ENCODE peak calls at places on chromosomes 1 and 21, in five cellular contexts. I, K, L, X and G are unnamed samples.

GRCh38 chr1:194709439-194709838 is 1523.0 kb upstream of the B3GALT2 start:
- DNase-seq in X (no peak), L (no peak), I (no peak), K (no peak), G (no peak)

GRCh38 chr1:42557230-42557851 is 94.3 kb downstream of the CCDC30 start:
- DNase-seq in X (no peak), K (no peak), I (no peak), L (no peak), G (no peak)

GRCh38 chr21:37073417-37074194 is 552 bp downstream of the TTC3 start:
- DNase-seq in L (peak; percentile 26), X (peak; percentile 55), I (no peak), K (peak; percentile 43), G (peak; percentile 71)

GRCh38 chr1:163161841-163162240 is 40.9 kb downstream of the RGS5 start:
- DNase-seq in I (no peak), K (no peak), L (no peak), X (no peak), G (no peak)

GRCh38 chr1:153346067-153346723 is 2.4 kb downstream of the PGLYRP4 start:
- DNase-seq in X (no peak), L (no peak), K (no peak), I (no peak), G (no peak)

GRCh38 chr1:174222166-174222949 is 63.0 kb downstream of the RABGAP1L start:
- DNase-seq in L (no peak), X (no peak), I (no peak), K (peak; percentile 74), G (no peak)

GRCh38 chr1:41240806-41241747 is 1.0 kb downstream of the SCMH1 start:
- DNase-seq in L (peak; percentile 20), I (peak; percentile 66), X (peak; percentile 54), K (peak; percentile 52), G (peak; percentile 73)

GRCh38 chr1:95407146-95407863 is 173.3 kb downstream of the RWDD3 start:
- DNase-seq in X (no peak), K (no peak), I (no peak), L (no peak), G (no peak)

GRCh38 chr21:44994581-44995171 is 54.8 kb downstream of the SLX9 start:
- DNase-seq in L (no peak), X (peak; percentile 69), I (no peak), K (peak; percentile 59), G (no peak)

GRCh38 chr1:65469126-65469888 is 48.8 kb downstream of the LEPR start:
- DNase-seq in L (no peak), I (no peak), X (no peak), K (no peak), G (no peak)

GRCh38 chr1:85577421-85578320 is 2.9 kb upstream of the CCN1 start:
- DNase-seq in I (no peak), X (no peak), L (no peak), K (peak; percentile 90), G (no peak)

GRCh38 chr1:204506969-204507316 is 9.3 kb upstream of the MDM4 start:
- DNase-seq in X (peak; percentile 74), L (peak; percentile 79), K (peak; percentile 89), I (no peak), G (peak; percentile 85)

GRCh38 chr1:6358757-6359567 is 34.6 kb downstream of the ACOT7 start:
- DNase-seq in I (no peak), K (peak; percentile 64), L (no peak), X (no peak), G (no peak)

GRCh38 chr1:59298710-59299346 is 1.9 kb downstream of the FGGY start:
- DNase-seq in I (no peak), X (no peak), K (no peak), L (no peak), G (no peak)

GRCh38 chr1:99727575-99728190 is 38.8 kb downstream of the FRRS1 start:
- DNase-seq in K (peak; percentile 65), I (no peak), X (no peak), L (no peak), G (no peak)

GRCh38 chr1:160137216-160137862 is 14.1 kb upstream of the ATP1A4 start:
- DNase-seq in I (no peak), X (no peak), K (no peak), L (no peak), G (no peak)

GRCh38 chr1:226525750-226526149 is 22.8 kb upstream of the STUM start:
- DNase-seq in X (no peak), K (peak; percentile 77), L (no peak), I (no peak), G (no peak)

GRCh38 chr1:8047686-8048522 is 21.8 kb upstream of the ERRFI1 start:
- DNase-seq in K (peak; percentile 78), X (no peak), I (no peak), L (no peak), G (no peak)

GRCh38 chr21:33123396-33124120 is 53.6 kb downstream of the OLIG1 start:
- DNase-seq in I (no peak), L (no peak), K (no peak), X (no peak), G (no peak)

GRCh38 chr1:113053344-113054138 is 19.5 kb upstream of the LRIG2 start:
- DNase-seq in K (no peak), I (no peak), X (no peak), L (no peak), G (no peak)

GRCh38 chr1:106492876-106493275 is 563.6 kb upstream of the PRMT6 start:
- DNase-seq in I (no peak), K (no peak), X (no peak), L (no peak), G (no peak)

GRCh38 chr1:154469844-154470417 is 32.1 kb upstream of the TDRD10 start:
- DNase-seq in I (no peak), X (no peak), L (no peak), K (no peak), G (no peak)

GRCh38 chr1:36088265-36088576 is 471 bp upstream of the ADPRS start:
- DNase-seq in X (no peak), I (no peak), K (no peak), L (no peak), G (no peak)

GRCh38 chr1:114219247-114219872 is 65.7 kb upstream of the SYT6 start:
- DNase-seq in X (no peak), K (peak; percentile 12), I (no peak), L (no peak), G (no peak)

GRCh38 chr1:6591222-6591621 is 11.4 kb downstream of the ZBTB48 start:
- DNase-seq in X (no peak), I (no peak), L (no peak), K (no peak), G (peak; percentile 48)

GRCh38 chr1:33424610-33425009 is 6.3 kb downstream of the PHC2 start:
- DNase-seq in L (no peak), K (no peak), X (no peak), I (no peak), G (no peak)

GRCh38 chr1:93909146-93910050 is at the start of gene GCLM:
- DNase-seq in K (peak; percentile 95), X (peak; percentile 87), I (peak; percentile 85), L (peak; percentile 84), G (peak; percentile 97)

GRCh38 chr1:160774886-160775719 is 20.9 kb upstream of the LY9 start:
- DNase-seq in K (no peak), X (no peak), L (no peak), I (no peak), G (no peak)

GRCh38 chr1:19557609-19558051 is 72.3 kb upstream of the CAPZB start:
- DNase-seq in K (no peak), X (no peak), I (no peak), L (no peak), G (no peak)

GRCh38 chr1:209319057-209319432 is 264.5 kb upstream of the CAMK1G start:
- DNase-seq in K (no peak), I (no peak), X (no peak), L (no peak), G (no peak)

GRCh38 chr1:212529211-212529731 is 79.3 kb upstream of the ATF3 start:
- DNase-seq in K (peak; percentile 64), I (no peak), X (no peak), L (no peak), G (no peak)

GRCh38 chr1:88892146-88892877 is 945 bp upstream of the GTF2B start:
- DNase-seq in K (peak; percentile 66), X (no peak), L (no peak), I (no peak), G (peak; percentile 54)

GRCh38 chr1:221161571-221162041 is 282.4 kb downstream of the HLX start:
- DNase-seq in I (no peak), X (no peak), L (no peak), K (no peak), G (no peak)

GRCh38 chr1:91730781-91731732 is 154.9 kb downstream of the TGFBR3 start:
- DNase-seq in I (no peak), K (no peak), X (peak; percentile 65), L (peak; percentile 25), G (peak; percentile 78)

GRCh38 chr1:6143392-6143791 is 36.7 kb downstream of the CHD5 start:
- DNase-seq in X (no peak), K (no peak), L (no peak), I (no peak), G (no peak)

GRCh38 chr1:31154632-31155215 is 85.0 kb downstream of the NKAIN1 start:
- DNase-seq in L (peak; percentile 55), X (peak; percentile 84), I (peak; percentile 73), K (peak; percentile 76), G (peak; percentile 74)

GRCh38 chr1:23475641-23476040 is 8.3 kb downstream of the ASAP3 start:
- DNase-seq in K (peak; percentile 59), X (no peak), L (no peak), I (no peak), G (no peak)

GRCh38 chr21:45536301-45537081 is 5.7 kb downstream of the SLC19A1 start:
- DNase-seq in K (no peak), I (no peak), L (no peak), X (peak; percentile 35), G (peak; percentile 46)

GRCh38 chr21:24895885-24896734 is 711.2 kb downstream of the MRPL39 start:
- DNase-seq in X (no peak), K (no peak), I (no peak), L (no peak), G (no peak)